ENCODE peak calls at places on chromosomes 12 and 14, in four cellular contexts. E, O, H and B are unnamed samples.

GRCh38 chr12:131836193-131836592 is 8.0 kb downstream of the MMP17 start:
- DNase-seq in O (no peak), E (no peak), H (no peak), B (no peak)

GRCh38 chr12:104712477-104712876 is 245.6 kb downstream of the SLC41A2 start:
- DNase-seq in H (no peak), O (no peak), E (no peak), B (no peak)

GRCh38 chr14:50083467-50084337 is 32.7 kb downstream of the VCPKMT start:
- DNase-seq in O (no peak), H (no peak), E (no peak), B (no peak)

GRCh38 chr12:67630373-67631088 is 18.0 kb upstream of the DYRK2 start:
- DNase-seq in H (peak), O (peak), E (no peak), B (peak)

GRCh38 chr12:46483572-46484395 is 111.2 kb upstream of the SLC38A2 start:
- DNase-seq in E (no peak), O (peak), H (no peak), B (no peak)

GRCh38 chr12:57237952-57238853 is 8.7 kb downstream of the SHMT2 start:
- DNase-seq in E (no peak), O (no peak), H (peak), B (no peak)

GRCh38 chr12:58341791-58342190 is 400.4 kb downstream of the ATP23 start:
- DNase-seq in H (no peak), O (no peak), E (no peak), B (no peak)

GRCh38 chr14:30559638-30560071 is 697 bp downstream of the G2E3 start:
- DNase-seq in E (no peak), O (no peak), H (no peak), B (no peak)

GRCh38 chr12:101209319-101210302 is at the start of gene SLC5A8:
- DNase-seq in H (no peak), E (no peak), O (peak), B (no peak)

GRCh38 chr12:129571901-129572494 is 331.8 kb downstream of the TMEM132D start:
- DNase-seq in H (no peak), E (no peak), O (no peak), B (no peak)

GRCh38 chr12:13293086-13293485 is 96.6 kb downstream of the EMP1 start:
- DNase-seq in O (no peak), H (no peak), E (no peak), B (no peak)

GRCh38 chr12:106841471-106842302 is 67.2 kb downstream of the RIC8B start:
- DNase-seq in O (peak), H (no peak), E (peak), B (no peak)

DNA sequence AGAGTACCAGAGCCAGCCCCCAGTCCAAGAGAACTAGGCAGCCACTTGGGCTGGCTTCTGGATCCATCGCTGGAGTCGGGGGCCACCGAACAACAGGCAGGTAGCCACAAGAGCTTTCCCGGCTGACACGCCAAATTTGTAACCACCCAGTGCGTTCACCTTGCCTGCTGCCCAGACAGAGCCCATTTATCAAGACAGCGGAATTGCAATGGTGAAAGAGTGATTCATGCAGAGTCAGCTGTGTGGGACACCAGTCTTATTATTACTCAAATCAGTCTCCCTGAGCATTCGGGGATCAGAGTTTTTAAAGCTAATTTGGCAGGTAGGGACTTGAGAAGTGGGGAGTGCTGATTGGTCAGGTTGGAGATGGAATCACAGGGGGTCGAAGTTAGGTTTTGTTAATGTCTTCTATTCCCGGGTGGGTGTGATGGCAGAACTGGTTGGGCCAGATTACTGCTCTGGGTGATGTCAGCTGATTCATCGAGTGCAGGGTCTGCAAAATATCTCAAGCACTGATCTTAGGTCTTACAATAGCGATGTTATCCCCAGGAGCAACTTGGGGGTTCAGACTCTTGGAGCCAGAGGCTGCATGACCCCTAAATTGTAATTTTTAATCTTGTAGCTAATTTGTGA is 64.4 kb downstream of the PDE6H start:
- DNase-seq in E (no peak), O (no peak), H (no peak), B (no peak)
- H3K27ac ChIP-seq in E (no peak), O (no peak), H (no peak), B (no peak)

GRCh38 chr12:22283508-22283907 is 51.0 kb downstream of the ST8SIA1 start:
- DNase-seq in H (no peak), E (no peak), O (no peak), B (no peak)
- TF ChIP-seq CTCF in H (no peak), E (no peak), O (no peak), B (no peak)

DNA sequence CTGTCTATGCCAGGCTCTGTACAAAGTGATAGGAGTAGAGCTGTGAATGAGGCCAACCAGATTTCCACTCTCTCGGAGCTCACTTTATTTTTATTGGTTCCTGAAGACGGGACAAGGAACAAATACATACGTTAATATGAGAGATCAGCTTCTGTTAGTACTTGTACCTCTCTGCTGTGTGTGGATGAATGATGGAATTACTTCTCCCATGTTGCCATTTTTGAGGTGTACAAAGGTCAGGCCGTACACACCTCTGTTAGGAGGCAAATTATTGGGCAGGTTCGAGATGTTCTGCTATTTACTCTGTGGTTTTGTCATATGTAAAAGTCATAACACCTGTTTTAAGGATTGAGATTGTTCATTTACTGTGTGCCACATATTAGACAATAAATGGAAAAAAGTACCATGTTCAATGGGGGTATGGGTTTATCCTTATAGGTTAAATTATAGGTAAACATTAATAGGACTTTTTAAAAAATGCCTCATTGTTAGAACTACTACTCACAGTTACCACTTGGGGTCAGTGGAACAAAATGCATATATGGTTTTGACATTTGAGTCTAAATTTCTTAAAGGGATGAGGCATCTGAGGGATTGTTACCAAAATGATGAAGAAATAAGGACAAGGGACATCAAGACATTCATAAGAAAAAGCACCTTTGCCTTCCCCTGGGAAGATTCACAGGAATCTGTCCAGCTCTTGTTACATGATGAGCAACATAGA is 26.9 kb downstream of the WBP11 start:
- DNase-seq in O (no peak), E (no peak), H (no peak), B (no peak)
- H3K4me3 ChIP-seq in O (peak), E (no peak), H (peak), B (no peak)

GRCh38 chr14:105176513-105176912 is 4.6 kb downstream of the NUDT14 start:
- DNase-seq in H (no peak), O (no peak), E (no peak), B (no peak)
- H3K27ac ChIP-seq in H (peak), O (no peak), E (no peak), B (no peak)

GRCh38 chr12:111171334-111171733 is 197.6 kb downstream of the PHETA1 start:
- DNase-seq in O (no peak), H (no peak), E (no peak), B (no peak)

GRCh38 chr12:111175404-111175803 is 193.5 kb downstream of the PHETA1 start:
- DNase-seq in O (no peak), H (no peak), E (no peak), B (no peak)

GRCh38 chr12:111171832-111172231 is 197.1 kb downstream of the PHETA1 start:
- DNase-seq in H (no peak), O (no peak), E (no peak), B (no peak)

GRCh38 chr12:111173391-111174282 is 195.3 kb downstream of the PHETA1 start:
- DNase-seq in E (no peak), O (no peak), H (no peak), B (no peak)

GRCh38 chr12:111174283-111175108 is 194.4 kb downstream of the PHETA1 start:
- DNase-seq in O (no peak), E (peak), H (no peak), B (no peak)
- TF ChIP-seq CTCF in O (peak), E (peak), H (peak), B (peak)